ENCODE peak calls at places on chromosomes 3 and 15, in six cellular contexts. Y, S, X, M, Z and D are unnamed samples.

GRCh38 chr15:43776718-43777292 is at the start of gene ELL3:
- DNase-seq in M (peak; percentile 69), X (peak; percentile 73), S (peak; percentile 79), Z (peak; percentile 95), Y (peak; percentile 95), D (peak; percentile 73)

GRCh38 chr15:76208786-76209424 is 102.4 kb downstream of the ETFA start:
- DNase-seq in X (no peak), Z (no peak), M (no peak), Y (no peak), S (no peak), D (no peak)

GRCh38 chr3:152320201-152320617 is 51.5 kb downstream of the MBNL1 start:
- DNase-seq in Z (no peak), X (no peak), S (no peak), M (no peak), Y (no peak), D (no peak)

GRCh38 chr15:65085990-65086679 is 9.6 kb downstream of the KBTBD13 start:
- DNase-seq in X (no peak), Y (no peak), M (peak; percentile 49), S (no peak), Z (no peak), D (no peak)

GRCh38 chr3:148723591-148723990 is 25.9 kb downstream of the AGTR1 start:
- DNase-seq in X (no peak), M (no peak), Z (no peak), S (no peak), Y (no peak), D (no peak)

GRCh38 chr3:193872265-193872753 is 263.6 kb upstream of the HES1 start:
- DNase-seq in Y (peak; percentile 71), S (peak; percentile 61), M (peak; percentile 97), X (no peak), Z (no peak), D (peak; percentile 77)

GRCh38 chr15:52980446-52980845 is 190.3 kb upstream of the ONECUT1 start:
- DNase-seq in X (no peak), S (no peak), M (no peak), Y (no peak), Z (no peak), D (no peak)

GRCh38 chr3:198107840-198108734 is 148.1 kb downstream of the LMLN start:
- DNase-seq in Z (no peak), Y (no peak), X (no peak), M (no peak), S (no peak), D (no peak)

GRCh38 chr15:58241872-58242271 is 103.7 kb downstream of the AQP9 start:
- DNase-seq in M (no peak), Y (no peak), S (no peak), Z (no peak), X (no peak), D (no peak)

GRCh38 chr3:126777366-126777765 is 73.3 kb downstream of the CHCHD6 start:
- DNase-seq in X (no peak), M (no peak), S (no peak), Z (no peak), Y (no peak), D (no peak)

GRCh38 chr3:36696799-36697198 is 67.6 kb downstream of the DCLK3 start:
- DNase-seq in M (no peak), X (no peak), Y (no peak), Z (no peak), S (no peak), D (no peak)

GRCh38 chr3:129593595-129594339 is 12.7 kb downstream of the PLXND1 start:
- DNase-seq in Y (no peak), Z (no peak), S (no peak), M (no peak), X (no peak), D (no peak)

GRCh38 chr3:42498791-42499477 is 3.5 kb upstream of the VIPR1 start:
- DNase-seq in M (no peak), S (peak; percentile 43), X (no peak), Y (peak; percentile 43), Z (no peak), D (peak; percentile 13)

GRCh38 chr3:194559530-194559929 is 72.7 kb upstream of the ATP13A3 start:
- DNase-seq in M (no peak), Y (no peak), Z (no peak), S (no peak), X (no peak), D (no peak)

GRCh38 chr15:63312286-63312685 is 34.9 kb downstream of the APH1B start:
- DNase-seq in Z (no peak), S (no peak), Y (no peak), X (no peak), M (no peak), D (no peak)

GRCh38 chr3:14377838-14378169 is 24.6 kb upstream of the SLC6A6 start:
- DNase-seq in S (no peak), Z (no peak), Y (no peak), M (no peak), X (no peak), D (no peak)

GRCh38 chr15:57217716-57218598 is 158.3 kb upstream of the CGNL1 start:
- DNase-seq in X (no peak), M (no peak), Y (no peak), S (no peak), Z (no peak), D (no peak)

GRCh38 chr3:149390772-149391212 is 13.3 kb upstream of the TM4SF1 start:
- DNase-seq in Y (no peak), M (peak; percentile 58), S (no peak), Z (no peak), X (no peak), D (no peak)

GRCh38 chr3:72234394-72234793 is 449.4 kb upstream of the PROK2 start:
- DNase-seq in Z (no peak), Y (no peak), S (no peak), M (no peak), X (no peak), D (no peak)

GRCh38 chr15:81001180-81002003 is 669 bp downstream of the TLNRD1 start:
- DNase-seq in S (peak; percentile 58), Y (peak; percentile 81), Z (peak; percentile 94), M (no peak), X (peak; percentile 52), D (peak; percentile 93)

GRCh38 chr3:185253645-185254410 is at the start of gene EHHADH:
- DNase-seq in Y (peak; percentile 88), Z (peak; percentile 93), S (peak; percentile 76), M (peak; percentile 23), X (peak; percentile 58), D (peak; percentile 55)
- TF ChIP-seq CTCF in Y (no peak), Z (no peak), S (peak; percentile 12), M (no peak), X (no peak), D (no peak)

GRCh38 chr3:101853971-101854370 is 4.7 kb downstream of the NFKBIZ start:
- DNase-seq in X (no peak), M (no peak), Y (no peak), S (no peak), Z (no peak), D (no peak)

GRCh38 chr3:101852315-101852714 is 3.0 kb downstream of the NFKBIZ start:
- DNase-seq in X (no peak), Y (no peak), S (no peak), Z (no peak), M (no peak), D (no peak)

GRCh38 chr3:101852983-101853382 is 3.7 kb downstream of the NFKBIZ start:
- DNase-seq in Z (no peak), X (no peak), Y (no peak), S (no peak), M (no peak), D (no peak)

GRCh38 chr3:101854608-101855304 is 5.4 kb downstream of the NFKBIZ start:
- DNase-seq in S (no peak), X (no peak), Y (no peak), M (no peak), Z (no peak), D (no peak)

DNA sequence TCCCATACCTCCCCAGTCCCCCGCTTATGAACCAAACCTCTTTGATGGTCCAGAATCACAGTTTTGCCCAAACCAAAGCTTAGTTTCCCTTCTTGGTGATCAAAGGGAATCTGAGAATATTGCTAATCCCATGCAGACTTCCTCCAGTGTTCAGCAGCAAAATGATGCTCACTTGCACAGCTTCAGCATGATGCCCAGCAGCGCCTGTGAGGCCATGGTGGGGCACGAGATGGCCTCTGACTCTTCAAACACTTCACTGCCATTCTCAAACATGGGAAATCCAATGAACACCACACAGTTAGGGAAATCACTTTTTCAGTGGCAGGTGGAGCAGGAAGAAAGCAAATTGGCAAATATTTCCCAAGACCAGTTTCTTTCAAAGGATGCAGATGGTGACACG is 4.2 kb downstream of the NFKBIZ start:
- DNase-seq in M (no peak), Y (no peak), S (no peak), X (no peak), Z (peak; percentile 7), D (no peak)
- TF ChIP-seq POLR2A in M (no peak), Y (no peak), S (no peak), X (no peak), Z (no peak), D (no peak)

DNA sequence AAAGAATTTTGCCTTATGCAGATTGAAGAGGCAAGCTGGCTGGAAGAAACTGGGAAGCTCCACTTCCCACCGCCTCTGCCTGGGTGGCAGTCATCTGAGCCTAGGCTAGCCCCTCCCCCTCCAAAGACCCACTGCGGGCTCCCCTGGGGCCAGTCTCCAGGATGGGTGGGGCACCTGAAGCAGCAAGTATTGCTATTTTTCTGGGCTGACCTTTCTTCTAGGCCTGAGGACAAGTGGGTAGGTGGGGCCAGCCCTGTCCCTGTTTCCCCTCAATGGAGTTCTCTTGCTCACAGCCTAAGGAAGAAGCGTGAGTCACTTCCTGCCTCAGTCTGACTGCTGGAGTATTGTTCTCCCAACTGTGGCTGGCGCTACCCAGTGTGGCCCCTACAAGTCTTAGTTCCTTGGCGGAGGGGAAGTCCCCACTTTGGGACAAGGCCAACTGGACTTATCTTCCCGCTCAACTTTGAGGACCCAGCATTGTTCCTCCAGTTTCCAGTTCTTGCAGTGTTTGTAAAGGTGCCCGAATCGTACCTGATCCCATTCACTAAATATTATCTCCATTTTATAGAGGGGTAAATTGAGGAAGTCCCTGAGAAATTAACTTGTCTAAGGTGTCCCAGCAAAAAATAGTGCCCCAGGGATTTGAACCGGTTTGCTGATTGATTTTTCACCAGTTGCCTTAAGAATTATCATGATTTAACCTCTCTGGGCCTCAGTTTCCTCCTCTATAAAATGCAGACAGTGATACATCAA is 1.4 kb downstream of the FURIN start:
- DNase-seq in Y (peak; percentile 57), S (no peak), M (peak; percentile 85), X (peak; percentile 49), Z (peak; percentile 68), D (peak; percentile 93)
- H3K4me3 ChIP-seq in Y (peak overlapping the region; percentile 99), S (peak overlapping the region; percentile 96), M (peak overlapping the region; percentile 86), X (no peak overlapping the region), Z (no peak overlapping the region), D (no peak overlapping the region)

GRCh38 chr3:178514411-178514800 is 21.8 kb upstream of the KCNMB2 start:
- DNase-seq in X (no peak), Z (no peak), Y (no peak), S (no peak), M (no peak), D (no peak)

GRCh38 chr3:178510496-178510895 is 25.7 kb upstream of the KCNMB2 start:
- DNase-seq in Y (no peak), Z (no peak), S (no peak), M (no peak), X (no peak), D (no peak)

GRCh38 chr3:178517665-178518366 is 18.4 kb upstream of the KCNMB2 start:
- DNase-seq in S (no peak), M (no peak), X (no peak), Y (no peak), Z (no peak), D (no peak)

GRCh38 chr3:178512627-178513026 is 23.6 kb upstream of the KCNMB2 start:
- DNase-seq in Z (no peak), Y (no peak), X (no peak), S (no peak), M (no peak), D (no peak)

GRCh38 chr3:178513539-178514410 is 22.5 kb upstream of the KCNMB2 start:
- DNase-seq in S (no peak), Z (no peak), M (no peak), Y (no peak), X (peak; percentile 27), D (no peak)
- TF ChIP-seq CTCF in S (no peak), Z (no peak), M (no peak), Y (no peak), X (no peak), D (no peak)